ENCODE peak calls at places on chromosomes 1 and 21, in ten cellular contexts. I, U, J, G, L, H, F, Y, X and R are unnamed samples.

GRCh38 chr1:166165661-166166399 is 971 bp downstream of the FAM78B start:
- DNase-seq in I (peak), U (no peak), J (no peak), G (peak), L (no peak), H (peak), F (no peak), Y (peak), X (peak), R (no peak)

GRCh38 chr1:181010789-181011188 is 11.9 kb downstream of the STX6 start:
- DNase-seq in I (no peak), U (no peak), J (no peak), G (no peak), L (no peak), H (no peak), F (no peak), Y (no peak), X (no peak), R (no peak)

GRCh38 chr1:174023438-174023837 is 1.3 kb upstream of the RC3H1 start:
- DNase-seq in I (no peak), U (no peak), J (peak), G (no peak), L (no peak), H (no peak), F (peak), Y (no peak), X (peak), R (peak)

GRCh38 chr1:117240547-117240946 is 29.8 kb upstream of the VTCN1 start:
- DNase-seq in I (no peak), U (no peak), J (no peak), G (no peak), L (no peak), H (no peak), F (no peak), Y (no peak), X (no peak), R (no peak)

GRCh38 chr1:36889846-36890245 is 144.5 kb downstream of the GRIK3 start:
- DNase-seq in I (no peak), U (no peak), J (no peak), G (peak), L (no peak), H (no peak), F (no peak), Y (no peak), X (no peak), R (peak)

GRCh38 chr1:119737040-119737682 is 25.4 kb downstream of the PHGDH start:
- DNase-seq in I (no peak), U (no peak), J (peak), G (no peak), L (no peak), H (no peak), F (peak), Y (no peak), X (no peak), R (no peak)

GRCh38 chr1:1259948-1260614 is 13.6 kb upstream of the C1QTNF12 start:
- DNase-seq in I (no peak), U (no peak), J (no peak), G (no peak), L (no peak), H (no peak), F (no peak), Y (no peak), X (no peak), R (no peak)

GRCh38 chr1:153533689-153534201 is 2.0 kb downstream of the S100A6 start:
- DNase-seq in I (no peak), U (no peak), J (peak), G (no peak), L (peak), H (no peak), F (peak), Y (no peak), X (peak), R (peak)

GRCh38 chr21:36183144-36183795 is 26.6 kb downstream of the DOP1B start:
- DNase-seq in I (no peak), U (no peak), J (no peak), G (no peak), L (no peak), H (no peak), F (no peak), Y (no peak), X (no peak), R (no peak)

GRCh38 chr1:117564227-117565082 is 41.4 kb upstream of the TENT5C start:
- DNase-seq in I (no peak), U (no peak), J (no peak), G (peak), L (no peak), H (no peak), F (no peak), Y (no peak), X (no peak), R (no peak)

GRCh38 chr1:215188302-215188950 is 105.9 kb downstream of the KCNK2 start:
- DNase-seq in I (no peak), U (no peak), J (no peak), G (no peak), L (no peak), H (no peak), F (no peak), Y (no peak), X (no peak), R (no peak)

GRCh38 chr1:180911640-180912161 is 996 bp upstream of the KIAA1614 start:
- DNase-seq in I (no peak), U (no peak), J (no peak), G (no peak), L (no peak), H (no peak), F (peak), Y (no peak), X (peak), R (no peak)

GRCh38 chr1:1073743-1074587 is at the start of gene RNF223:
- DNase-seq in I (no peak), U (no peak), J (no peak), G (no peak), L (no peak), H (no peak), F (peak), Y (no peak), X (no peak), R (no peak)

GRCh38 chr21:33971492-33972013 is 55.9 kb upstream of the ATP5PO start:
- DNase-seq in I (no peak), U (no peak), J (peak), G (peak), L (no peak), H (no peak), F (no peak), Y (no peak), X (no peak), R (peak)

GRCh38 chr1:96565546-96565945 is 156.0 kb upstream of the PTBP2 start:
- DNase-seq in I (no peak), U (no peak), J (no peak), G (no peak), L (no peak), H (no peak), F (no peak), Y (no peak), X (no peak), R (no peak)

GRCh38 chr1:243596441-243597183 is 253.4 kb downstream of the AKT3 start:
- DNase-seq in I (no peak), U (peak), J (peak), G (no peak), L (no peak), H (no peak), F (no peak), Y (peak), X (no peak), R (no peak)

GRCh38 chr1:77322061-77322900 is 40.5 kb downstream of the AK5 start:
- DNase-seq in I (no peak), U (no peak), J (peak), G (no peak), L (no peak), H (no peak), F (no peak), Y (no peak), X (no peak), R (peak)

GRCh38 chr1:147740391-147740790 is 20.0 kb downstream of the GJA5 start:
- DNase-seq in I (no peak), U (no peak), J (no peak), G (no peak), L (no peak), H (no peak), F (no peak), Y (no peak), X (no peak), R (no peak)

GRCh38 chr21:45449658-45450502 is 44.9 kb downstream of the COL18A1 start:
- DNase-seq in I (no peak), U (no peak), J (no peak), G (no peak), L (no peak), H (no peak), F (no peak), Y (no peak), X (no peak), R (no peak)

GRCh38 chr1:211830055-211830329 is 571 bp downstream of the LPGAT1 start:
- DNase-seq in I (no peak), U (no peak), J (no peak), G (no peak), L (no peak), H (no peak), F (peak), Y (no peak), X (no peak), R (no peak)

GRCh38 chr21:42704861-42705260 is 51.4 kb downstream of the PDE9A start:
- DNase-seq in I (no peak), U (no peak), J (no peak), G (no peak), L (no peak), H (no peak), F (no peak), Y (peak), X (no peak), R (no peak)

GRCh38 chr1:110336300-110337039 is 2.7 kb upstream of the RBM15 start:
- DNase-seq in I (no peak), U (no peak), J (no peak), G (no peak), L (no peak), H (no peak), F (peak), Y (no peak), X (no peak), R (peak)

GRCh38 chr1:31181515-31182343 is 58.0 kb downstream of the NKAIN1 start:
- DNase-seq in I (peak), U (no peak), J (peak), G (peak), L (peak), H (peak), F (peak), Y (peak), X (no peak), R (peak)

GRCh38 chr1:181015258-181015630 is 7.4 kb downstream of the STX6 start:
- DNase-seq in I (no peak), U (no peak), J (no peak), G (no peak), L (no peak), H (no peak), F (no peak), Y (no peak), X (no peak), R (no peak)

GRCh38 chr1:85225624-85226380 is 25.0 kb upstream of the SYDE2 start:
- DNase-seq in I (no peak), U (no peak), J (peak), G (no peak), L (no peak), H (no peak), F (no peak), Y (no peak), X (no peak), R (no peak)

GRCh38 chr21:16644690-16645089 is 868.2 kb upstream of the CXADR start:
- DNase-seq in I (no peak), U (no peak), J (no peak), G (no peak), L (no peak), H (no peak), F (no peak), Y (no peak), X (no peak), R (no peak)

GRCh38 chr1:162587347-162587746 is 25.8 kb downstream of the UAP1 start:
- DNase-seq in I (no peak), U (no peak), J (no peak), G (no peak), L (no peak), H (no peak), F (no peak), Y (no peak), X (no peak), R (no peak)

GRCh38 chr1:149884433-149885363 is 14.7 kb upstream of the BOLA1 start:
- DNase-seq in I (no peak), U (peak), J (no peak), G (peak), L (no peak), H (no peak), F (peak), Y (no peak), X (no peak), R (peak)

GRCh38 chr1:226569879-226570547 is 21.4 kb downstream of the STUM start:
- DNase-seq in I (peak), U (no peak), J (no peak), G (no peak), L (no peak), H (peak), F (peak), Y (peak), X (no peak), R (no peak)

GRCh38 chr1:243917863-243918565 is 68.0 kb upstream of the AKT3 start:
- DNase-seq in I (no peak), U (no peak), J (peak), G (no peak), L (no peak), H (no peak), F (no peak), Y (no peak), X (peak), R (no peak)

GRCh38 chr1:58065520-58065919 is 481.0 kb downstream of the OMA1 start:
- DNase-seq in I (no peak), U (no peak), J (no peak), G (no peak), L (no peak), H (no peak), F (no peak), Y (peak), X (no peak), R (no peak)

GRCh38 chr21:35120631-35121180 is 71.6 kb upstream of the RUNX1 start:
- DNase-seq in I (no peak), U (no peak), J (no peak), G (no peak), L (no peak), H (no peak), F (no peak), Y (no peak), X (no peak), R (no peak)

GRCh38 chr1:177479600-177479999 is 308.8 kb downstream of the BRINP2 start:
- DNase-seq in I (no peak), U (no peak), J (no peak), G (no peak), L (no peak), H (no peak), F (no peak), Y (no peak), X (no peak), R (no peak)